ENCODE peak calls at places on chromosomes 4 and X, in seven cellular contexts. K is CD8-positive, alpha-beta memory T cell; R is DMS79 treated with DMSO at 0.1 percent for 48 hours; H is NCI-H1092 treated with DMSO at 0.1 percent for 48 hours; L is AG08396; U is naive B cell; C is activated naive CD8-positive, alpha-beta T cell treated with anti-CD3 and anti-CD28 coated beads, Interleukin-2, amount 50 U/mL, for 16 hours. P is an unnamed sample.

GRCh38 chr4:173880897-173881296 is 350.9 kb upstream of the HAND2 start:
- DNase-seq in H (no peak), U (no peak), L (no peak), C (no peak), K (no peak), R (no peak), P (no peak)

GRCh38 chr4:163378661-163379060 is 35.0 kb downstream of the NPY5R start:
- DNase-seq in C (no peak), L (no peak), K (no peak), U (no peak), H (no peak), R (no peak), P (no peak)

GRCh38 chr4:76666940-76667532 is 230.9 kb downstream of the SOWAHB start:
- DNase-seq in H (no peak), L (no peak), U (no peak), R (no peak), K (no peak), C (no peak), P (no peak)

GRCh38 chr4:1405636-1406415 is 416 bp downstream of the NKX1-1 start:
- DNase-seq in U (no peak), H (no peak), L (peak; percentile 22), C (no peak), R (no peak), K (no peak), P (no peak)

GRCh38 chr4:138104462-138104775 is 137.7 kb downstream of the SLC7A11 start:
- DNase-seq in C (no peak), L (no peak), K (no peak), H (no peak), U (no peak), R (no peak), P (no peak)

GRCh38 chr4:120977435-120977997 is 55.0 kb upstream of the PRDM5 start:
- DNase-seq in H (no peak), K (no peak), C (no peak), U (no peak), R (no peak), L (peak; percentile 50), P (peak; percentile 20)

GRCh38 chr4:8005033-8005808 is 65.6 kb upstream of the AFAP1 start:
- DNase-seq in L (no peak), H (no peak), R (no peak), U (no peak), K (no peak), C (no peak), P (no peak)

GRCh38 chr4:141625023-141625422 is 11.4 kb upstream of the IL15 start:
- DNase-seq in L (no peak), K (no peak), R (no peak), C (no peak), H (no peak), U (no peak), P (no peak)

GRCh38 chr4:177070533-177070932 is 239.1 kb upstream of the NEIL3 start:
- DNase-seq in C (no peak), U (no peak), R (no peak), K (no peak), L (no peak), H (no peak), P (no peak)

GRCh38 chr4:2168469-2169319 is 73.2 kb downstream of the HAUS3 start:
- DNase-seq in C (no peak), U (no peak), R (peak; percentile 10), L (no peak), H (peak; percentile 26), K (no peak), P (no peak)

GRCh38 chrX:131607796-131608369 is 64.0 kb downstream of the OR13H1 start:
- DNase-seq in H (no peak), K (no peak), L (no peak), U (no peak), C (no peak), R (no peak), P (no peak)

GRCh38 chrX:7068939-7069367 is 78.6 kb upstream of the STS start:
- DNase-seq in K (no peak), H (no peak), R (no peak), L (no peak), U (no peak), C (no peak), P (no peak)

GRCh38 chr4:70613182-70613892 is 15.2 kb upstream of the ENAM start:
- DNase-seq in K (no peak), L (no peak), H (no peak), U (no peak), R (no peak), C (no peak), P (no peak)

GRCh38 chr4:182918791-182919302 is 1.7 kb upstream of the DCTD start:
- DNase-seq in U (no peak), L (no peak), R (no peak), H (no peak), C (no peak), K (no peak), P (no peak)

GRCh38 chrX:102651242-102651967 is at the start of gene GPRASP1:
- DNase-seq in C (no peak), K (peak; percentile 60), U (peak; percentile 58), H (peak; percentile 64), L (peak; percentile 48), R (peak; percentile 24), P (peak; percentile 18)

GRCh38 chr4:88531549-88531948 is 8.0 kb upstream of the PYURF start:
- DNase-seq in H (no peak), L (no peak), K (no peak), R (no peak), U (no peak), C (no peak), P (no peak)

GRCh38 chr4:15805583-15806517 is 27.7 kb downstream of the CD38 start:
- DNase-seq in U (peak; percentile 45), H (peak; percentile 48), L (peak; percentile 60), R (peak; percentile 22), C (no peak), K (no peak), P (no peak)

GRCh38 chrX:56947695-56948094 is 47.6 kb downstream of the SPIN3 start:
- DNase-seq in K (no peak), U (no peak), R (no peak), L (no peak), C (no peak), H (no peak), P (no peak)

GRCh38 chr4:26171953-26172352 is 148.9 kb upstream of the RBPJ start:
- DNase-seq in K (no peak), U (no peak), R (no peak), L (peak; percentile 43), C (no peak), H (peak; percentile 7), P (no peak)

GRCh38 chr4:8908206-8908893 is 36.7 kb upstream of the HMX1 start:
- DNase-seq in K (no peak), L (no peak), H (no peak), U (no peak), R (no peak), C (no peak), P (no peak)

GRCh38 chr4:81355136-81355535 is 116.6 kb downstream of the RASGEF1B start:
- DNase-seq in H (no peak), R (no peak), L (no peak), U (no peak), K (no peak), C (no peak), P (no peak)

GRCh38 chr4:15659768-15660394 is 4.7 kb upstream of the FBXL5 start:
- DNase-seq in H (no peak), U (no peak), K (no peak), R (no peak), L (peak; percentile 14), C (no peak), P (no peak)

GRCh38 chrX:31551913-31552312 is 480.1 kb upstream of the FTHL17 start:
- DNase-seq in K (no peak), U (no peak), H (no peak), R (no peak), C (no peak), L (no peak), P (no peak)

GRCh38 chrX:111511477-111511876 is at the start of gene SERTM2:
- DNase-seq in K (no peak), U (no peak), C (no peak), H (no peak), R (no peak), L (no peak), P (peak; percentile 5)

GRCh38 chrX:17930850-17931249 is 69.8 kb upstream of the RAI2 start:
- DNase-seq in K (no peak), H (peak; percentile 33), C (no peak), U (no peak), L (no peak), R (no peak), P (no peak)

GRCh38 chrX:50495616-50496015 is 25.0 kb upstream of the DGKK start:
- DNase-seq in C (no peak), L (no peak), R (no peak), U (no peak), H (no peak), K (no peak), P (no peak)

GRCh38 chrX:47264507-47265173 is 31.8 kb downstream of the USP11 start:
- DNase-seq in K (no peak), U (no peak), C (no peak), R (no peak), H (no peak), L (no peak), P (no peak)

GRCh38 chrX:9466115-9466495 is 1.2 kb downstream of the TBL1X start:
- DNase-seq in L (no peak), C (no peak), H (peak; percentile 38), K (no peak), U (no peak), R (no peak), P (no peak)

GRCh38 chr4:1744552-1744951 is 23.2 kb downstream of the TACC3 start:
- DNase-seq in H (no peak), L (no peak), C (no peak), U (no peak), R (no peak), K (no peak), P (no peak)

GRCh38 chrX:71178908-71179307 is 34.3 kb downstream of the NLGN3 start:
- DNase-seq in L (peak; percentile 65), K (peak; percentile 21), R (peak; percentile 23), H (peak; percentile 71), C (no peak), U (peak; percentile 39), P (peak; percentile 46)

GRCh38 chr4:151029537-151029936 is 14.5 kb upstream of the LRBA start:
- DNase-seq in R (no peak), U (no peak), C (no peak), L (no peak), H (no peak), K (no peak), P (no peak)